ENCODE peak calls at places on chromosomes 4 and X, in nine cellular contexts. P is NCI-H526; G is smooth muscle cell of the brain vasculature; U is glomerular endothelial cell; L is foreskin melanocyte; V is fibroblast of the aortic adventitia; H is HEK293T; B is cardiac muscle cell; W is stimulated activated CD8-positive, alpha-beta memory T cell treated with anti-CD3 and anti-CD28 coated beads, Interleukin-12 subunit alpha, Interleukin-12 subunit beta, amount 100 ng/mL, for 4 hours. T is an unnamed sample.

GRCh38 chrX:136639506-136640176 is 8.3 kb upstream of the CD40LG start:
- DNase-seq in V (peak), P (no peak), L (no peak), B (peak), H (no peak), W (no peak), G (no peak), U (no peak), T (no peak)

GRCh38 chrX:3440981-3441380 is 94.5 kb upstream of the MXRA5 start:
- DNase-seq in B (no peak), W (no peak), H (no peak), P (no peak), G (no peak), V (no peak), L (no peak), U (no peak), T (no peak)

GRCh38 chr4:119748853-119749252 is 120.2 kb upstream of the PDE5A start:
- DNase-seq in L (peak), B (no peak), P (no peak), G (no peak), H (no peak), U (no peak), V (peak), W (no peak), T (no peak)

GRCh38 chr4:108166441-108167315 is 2.1 kb downstream of the LEF1 start:
- DNase-seq in V (no peak), W (peak), U (no peak), G (no peak), B (no peak), L (no peak), H (peak), P (peak), T (no peak)

GRCh38 chr4:85475631-85476233 is 782 bp downstream of the ARHGAP24 start:
- DNase-seq in W (no peak), U (no peak), P (no peak), B (peak), L (no peak), G (no peak), H (no peak), V (peak), T (no peak)

GRCh38 chrX:85851418-85851817 is 195.9 kb downstream of the CHM start:
- DNase-seq in W (no peak), H (peak), U (no peak), B (peak), L (no peak), P (peak), V (no peak), G (no peak), T (no peak)

GRCh38 chrX:74133156-74133796 is 170.7 kb upstream of the ZCCHC13 start:
- DNase-seq in L (peak), W (no peak), G (peak), U (peak), P (peak), H (peak), V (peak), B (peak), T (peak)

GRCh38 chr4:22238742-22239141 is 277.1 kb downstream of the ADGRA3 start:
- DNase-seq in H (peak), U (no peak), B (no peak), P (peak), L (no peak), W (no peak), V (peak), G (no peak), T (no peak)

GRCh38 chr4:6331018-6331417 is 61.4 kb downstream of the WFS1 start:
- DNase-seq in B (peak), L (no peak), U (no peak), G (no peak), P (peak), W (no peak), H (peak), V (peak), T (no peak)

GRCh38 chr4:144507309-144508101 is 138.5 kb upstream of the HHIP start:
- DNase-seq in U (no peak), W (no peak), P (no peak), B (peak), G (no peak), V (peak), H (no peak), L (no peak), T (no peak)

GRCh38 chr4:103091601-103092223 is 7.9 kb downstream of the BDH2 start:
- DNase-seq in U (no peak), G (no peak), W (no peak), V (peak), P (peak), L (peak), B (peak), H (peak), T (no peak)

GRCh38 chr4:188178276-188178675 is 39.0 kb downstream of the TRIML1 start:
- DNase-seq in W (no peak), P (no peak), H (no peak), U (no peak), V (no peak), L (no peak), B (no peak), G (no peak), T (no peak)

GRCh38 chrX:21770631-21771321 is 12.9 kb upstream of the SMPX start:
- DNase-seq in P (no peak), B (no peak), V (no peak), U (no peak), G (no peak), H (no peak), L (no peak), W (no peak), T (no peak)

GRCh38 chr4:85107553-85107952 is 141.1 kb upstream of the WDFY3 start:
- DNase-seq in B (no peak), L (no peak), H (no peak), V (no peak), G (no peak), W (no peak), P (no peak), U (no peak), T (no peak)

GRCh38 chr4:42715807-42716482 is 59.0 kb upstream of the ATP8A1 start:
- DNase-seq in H (no peak), V (no peak), L (no peak), U (no peak), W (no peak), B (no peak), G (no peak), P (no peak), T (no peak)

GRCh38 chr4:101527186-101527585 is 179.9 kb upstream of the PPP3CA start:
- DNase-seq in B (no peak), U (no peak), P (no peak), H (no peak), L (no peak), G (no peak), V (no peak), W (peak), T (no peak)

GRCh38 chr4:52573551-52573950 is 85.5 kb downstream of the USP46 start:
- DNase-seq in U (no peak), B (no peak), L (no peak), H (no peak), P (no peak), G (no peak), V (no peak), W (no peak), T (no peak)

GRCh38 chr4:174316954-174317353 is 33.2 kb downstream of the CEP44 start:
- DNase-seq in P (no peak), L (no peak), W (no peak), U (no peak), H (no peak), V (peak), B (peak), G (no peak), T (no peak)

GRCh38 chr4:3331511-3332394 is 38.9 kb downstream of the RGS12 start:
- DNase-seq in H (no peak), W (no peak), L (no peak), G (no peak), V (no peak), B (no peak), P (no peak), U (no peak), T (peak)

GRCh38 chrX:43166874-43167273 is 388.9 kb upstream of the PPP1R2C start:
- DNase-seq in B (no peak), G (no peak), L (no peak), P (no peak), V (no peak), U (no peak), H (no peak), W (no peak), T (no peak)

GRCh38 chr4:31084806-31085416 is 364.7 kb downstream of the PCDH7 start:
- DNase-seq in P (no peak), G (no peak), V (peak), L (no peak), W (no peak), B (no peak), U (no peak), H (no peak), T (no peak)

GRCh38 chr4:107999932-108000539 is 10.3 kb downstream of the HADH start:
- DNase-seq in L (no peak), H (no peak), U (no peak), B (no peak), P (no peak), G (no peak), V (peak), W (no peak), T (no peak)

GRCh38 chr4:128635141-128635911 is 174.2 kb upstream of the JADE1 start:
- DNase-seq in V (peak), U (no peak), W (no peak), B (peak), L (peak), P (no peak), H (no peak), G (no peak), T (peak)

GRCh38 chrX:13345037-13345436 is 25.2 kb upstream of the ATXN3L start:
- DNase-seq in P (no peak), V (no peak), B (no peak), U (no peak), W (no peak), L (no peak), H (no peak), G (no peak), T (no peak)

GRCh38 chr4:61204353-61204752 is 4.2 kb downstream of the ADGRL3 start:
- DNase-seq in G (no peak), V (no peak), W (no peak), P (peak), B (peak), L (no peak), H (peak), U (no peak), T (no peak)

GRCh38 chrX:94914235-94914634 is 1240.2 kb downstream of the FAM133A start:
- DNase-seq in L (no peak), H (no peak), W (no peak), B (no peak), P (no peak), G (no peak), U (no peak), V (no peak), T (no peak)

GRCh38 chr4:154506253-154506652 is 14.7 kb upstream of the DCHS2 start:
- DNase-seq in W (no peak), L (no peak), P (peak), G (peak), V (peak), B (peak), U (no peak), H (peak), T (no peak)

GRCh38 chr4:176357359-176358082 is 37.8 kb downstream of the SPCS3 start:
- DNase-seq in W (no peak), B (no peak), L (no peak), U (no peak), H (no peak), P (no peak), G (no peak), V (no peak), T (no peak)

GRCh38 chr4:2244947-2245786 is 3.2 kb upstream of the HAUS3 start:
- DNase-seq in H (peak), B (no peak), L (no peak), G (no peak), W (no peak), V (no peak), U (no peak), P (no peak), T (no peak)

GRCh38 chr4:167290684-167291083 is 56.4 kb upstream of the SPOCK3 start:
- DNase-seq in H (no peak), L (no peak), U (no peak), P (peak), G (no peak), W (no peak), B (peak), V (peak), T (no peak)

GRCh38 chr4:73832651-73833237 is 3.7 kb upstream of the CXCL6 start:
- DNase-seq in W (no peak), B (peak), G (no peak), P (no peak), L (peak), V (peak), H (no peak), U (no peak), T (no peak)

GRCh38 chr4:13840573-13841185 is 213.2 kb upstream of the BOD1L1 start:
- DNase-seq in W (no peak), P (no peak), L (no peak), U (no peak), V (no peak), B (no peak), H (no peak), G (no peak), T (no peak)

GRCh38 chr4:68375667-68376559 is 26.0 kb upstream of the YTHDC1 start:
- DNase-seq in G (peak), P (peak), U (peak), W (no peak), L (peak), H (peak), B (peak), V (peak), T (peak)

T was measured in pulmonary artery endothelial cell.